ENCODE peak calls at places on chromosomes 5 and 9, in nine cellular contexts. A is Peyer's patch, O is prostate gland, C is A549, M is HCT116, H is breast epithelium, S is suprapubic skin, P is tibial nerve, N is heart left ventricle. Y is an unnamed sample.
A peak's percentile ranks its signal among the peaks of the same experiment; 100 is the strongest.

GRCh38 chr5:103414598-103414997 is 148.0 kb downstream of the NUDT12 start:
- DNase-seq in H (no peak), O (no peak), M (no peak), S (no peak), P (no peak), C (no peak), N (no peak), A (no peak), Y (no peak)

GRCh38 chr9:89863837-89864236 is 259.0 kb downstream of the GADD45G start:
- DNase-seq in S (no peak), H (no peak), C (no peak), A (peak; percentile 27), N (no peak), P (no peak), O (no peak), M (no peak), Y (no peak)

GRCh38 chr5:119393201-119393691 is 37.4 kb downstream of the TNFAIP8 start:
- DNase-seq in M (no peak), S (no peak), P (no peak), A (no peak), N (no peak), O (no peak), C (no peak), H (no peak), Y (no peak)

GRCh38 chr9:127968717-127969383 is 11.9 kb downstream of the EEIG1 start:
- DNase-seq in A (peak; percentile 60), C (peak; percentile 75), H (peak; percentile 77), S (no peak), O (peak; percentile 83), N (peak; percentile 75), P (no peak), M (peak; percentile 67), Y (no peak)

GRCh38 chr5:543755-544674 is 19.8 kb upstream of the SLC9A3 start:
- DNase-seq in A (peak; percentile 60), O (no peak), P (peak; percentile 27), M (no peak), N (peak; percentile 46), S (peak; percentile 76), H (no peak), C (no peak), Y (no peak)

GRCh38 chr9:37947987-37948386 is 44.1 kb upstream of the SLC25A51 start:
- DNase-seq in O (no peak), S (no peak), M (no peak), N (no peak), H (no peak), A (no peak), C (no peak), P (no peak), Y (no peak)

GRCh38 chr9:122088880-122089567 is 4.1 kb downstream of the TTLL11 start:
- DNase-seq in A (no peak), N (no peak), M (no peak), O (no peak), H (no peak), S (no peak), C (no peak), P (no peak), Y (no peak)

GRCh38 chr5:138439537-138440225 is 824 bp downstream of the REEP2 start:
- DNase-seq in A (no peak), H (no peak), S (no peak), M (no peak), P (no peak), N (no peak), C (no peak), O (no peak), Y (no peak)

GRCh38 chr9:114315723-114316363 is 7.1 kb upstream of the ORM1 start:
- DNase-seq in P (no peak), A (no peak), M (no peak), C (no peak), N (no peak), S (peak; percentile 16), H (no peak), O (no peak), Y (no peak)

GRCh38 chr5:135568923-135569360 is 9.8 kb downstream of the CXCL14 start:
- DNase-seq in O (no peak), H (no peak), A (no peak), S (no peak), M (no peak), C (no peak), P (no peak), N (no peak), Y (no peak)

GRCh38 chr9:84141762-84142370 is 161.3 kb downstream of the RMI1 start:
- DNase-seq in S (no peak), M (no peak), H (no peak), C (no peak), P (no peak), N (no peak), A (no peak), O (no peak), Y (no peak)

GRCh38 chr5:776862-777711 is 7.4 kb downstream of the ZDHHC11B start:
- DNase-seq in O (no peak), P (no peak), M (no peak), C (no peak), N (no peak), H (no peak), S (peak; percentile 80), A (peak; percentile 10), Y (peak; percentile 25)

GRCh38 chr5:146027746-146028145 is 77.6 kb downstream of the PLAC8L1 start:
- DNase-seq in H (no peak), S (no peak), C (peak; percentile 62), P (no peak), M (peak; percentile 78), A (peak; percentile 78), O (no peak), N (no peak), Y (no peak)

GRCh38 chr5:181176258-181176952 is 28.6 kb downstream of the TRIM7 start:
- DNase-seq in N (no peak), S (no peak), H (no peak), M (no peak), P (no peak), O (no peak), A (no peak), C (no peak), Y (no peak)

GRCh38 chr5:38468202-38468656 is 88.2 kb downstream of the LIFR start:
- DNase-seq in H (no peak), A (no peak), S (no peak), M (peak; percentile 16), O (no peak), N (no peak), C (peak; percentile 74), P (peak; percentile 60), Y (no peak)

GRCh38 chr9:103245369-103245768 is 250.2 kb downstream of the CYLC2 start:
- DNase-seq in N (no peak), H (no peak), O (no peak), C (peak; percentile 1), M (no peak), S (no peak), P (no peak), A (no peak), Y (no peak)

GRCh38 chr9:92293452-92294296 is at the start of gene IARS1:
- DNase-seq in N (peak; percentile 98), O (peak; percentile 99), C (peak; percentile 99), M (peak; percentile 95), A (peak; percentile 100), P (peak; percentile 100), S (peak; percentile 99), H (peak; percentile 100), Y (peak; percentile 98)
- TF ChIP-seq POLR2A in N (no peak), O (peak; percentile 71), C (peak; percentile 86), M (peak; percentile 93), A (no peak), P (peak; percentile 26), S (peak; percentile 33), H (no peak), Y (peak; percentile 72)

GRCh38 chr9:99266136-99267023 is 44.3 kb downstream of the SEC61B start:
- DNase-seq in M (peak; percentile 69), S (peak; percentile 79), H (peak; percentile 58), A (peak; percentile 66), C (peak; percentile 54), N (peak; percentile 63), P (peak; percentile 60), O (peak; percentile 20), Y (peak; percentile 81)
- TF ChIP-seq POLR2A in M (no peak), S (no peak), H (no peak), A (no peak), C (no peak), N (no peak), P (no peak), O (no peak), Y (no peak)

GRCh38 chr9:136111910-136112309 is 6.8 kb downstream of the TMEM250 start:
- DNase-seq in C (no peak), N (no peak), M (no peak), A (no peak), P (no peak), O (no peak), H (no peak), S (no peak), Y (peak; percentile 49)

GRCh38 chr9:136114606-136115005 is 4.1 kb downstream of the TMEM250 start:
- DNase-seq in P (no peak), N (no peak), C (no peak), A (no peak), S (no peak), M (no peak), H (no peak), O (no peak), Y (peak; percentile 58)

GRCh38 chr9:136111190-136111589 is 7.5 kb downstream of the TMEM250 start:
- DNase-seq in M (no peak), H (no peak), N (no peak), C (no peak), A (no peak), O (no peak), S (no peak), P (no peak), Y (no peak)

GRCh38 chr9:136110082-136111061 is 8.3 kb downstream of the TMEM250 start:
- DNase-seq in M (no peak), H (no peak), C (no peak), O (no peak), P (no peak), S (no peak), A (no peak), N (no peak), Y (peak; percentile 83)

GRCh38 chr9:136112541-136112940 is 6.1 kb downstream of the TMEM250 start:
- DNase-seq in P (no peak), A (no peak), M (no peak), N (no peak), H (no peak), C (no peak), S (no peak), O (no peak), Y (no peak)
- TF ChIP-seq POLR2A in P (no peak), A (no peak), M (no peak), N (no peak), H (no peak), C (no peak), S (no peak), O (no peak), Y (no peak)

DNA sequence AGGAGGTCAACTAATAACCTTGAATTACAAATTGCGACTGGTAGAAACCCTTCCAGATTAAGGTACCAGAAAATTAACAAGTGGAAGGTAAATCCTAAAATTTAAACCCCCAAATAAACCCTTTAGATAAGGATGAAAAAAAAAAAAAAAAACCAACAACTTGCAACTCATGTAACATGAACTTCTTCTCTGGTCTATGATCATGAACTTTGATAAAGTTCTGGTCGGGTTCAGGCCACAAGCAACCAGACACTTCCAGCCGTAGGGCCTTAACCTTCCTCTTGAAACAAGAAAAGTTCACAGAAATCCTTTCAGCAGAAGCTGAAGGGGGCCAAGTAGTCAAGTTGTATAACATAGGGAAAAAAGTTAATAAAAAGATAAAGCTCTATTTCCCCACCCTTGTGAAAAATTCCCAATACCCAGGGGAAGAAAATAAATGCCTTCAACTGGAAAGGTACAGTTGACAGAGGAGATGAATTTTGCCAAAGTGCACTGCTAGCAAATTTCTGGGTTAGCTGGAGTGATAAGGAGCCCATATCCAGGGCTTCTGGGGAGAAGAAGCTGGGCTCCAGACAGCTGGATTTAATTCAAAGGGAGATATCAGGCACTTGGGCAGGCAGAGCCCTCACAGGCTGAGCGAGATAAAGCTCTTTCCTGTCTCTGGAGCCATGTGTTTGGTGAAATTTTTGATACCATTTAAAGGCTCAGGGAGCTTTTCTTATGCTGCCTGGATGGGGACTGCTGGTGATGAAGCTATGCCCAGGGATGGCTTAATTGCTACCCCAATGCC is 234.2 kb upstream of the PANK3 start:
- DNase-seq in H (no peak), P (no peak), A (no peak), O (no peak), C (no peak), N (peak; percentile 33), M (no peak), S (no peak), Y (no peak)
- TF ChIP-seq POLR2A in H (no peak), P (no peak), A (no peak), O (no peak), C (no peak), N (no peak), M (no peak), S (no peak), Y (no peak)